ENCODE peak calls at places on chromosomes 2 and 18, in six cellular contexts. M, Z, C, J, A and K are unnamed samples.

GRCh38 chr2:118865106-118865505 is 17.7 kb upstream of the EN1 start:
- DNase-seq in A (peak; percentile 56), M (peak; percentile 72), J (peak; percentile 69), Z (peak; percentile 45), C (peak; percentile 46), K (peak; percentile 76)

GRCh38 chr18:24180048-24180447 is 41.2 kb downstream of the CABYR start:
- DNase-seq in Z (no peak), C (no peak), A (no peak), M (no peak), J (no peak), K (no peak)

GRCh38 chr2:56185582-56186046 is 1.8 kb downstream of the CCDC85A start:
- DNase-seq in Z (no peak), C (no peak), A (no peak), M (peak; percentile 39), J (peak; percentile 79), K (no peak)

GRCh38 chr18:37871583-37871982 is 306.0 kb upstream of the CELF4 start:
- DNase-seq in C (no peak), J (no peak), M (no peak), Z (no peak), A (no peak), K (no peak)

GRCh38 chr2:218129756-218130155 is 3.9 kb downstream of the CXCR2 start:
- DNase-seq in M (peak; percentile 28), J (no peak), A (no peak), C (peak; percentile 23), Z (no peak), K (no peak)

GRCh38 chr2:139031722-139032121 is 251.5 kb upstream of the NXPH2 start:
- DNase-seq in Z (peak; percentile 48), M (peak; percentile 11), J (peak; percentile 19), C (no peak), A (peak; percentile 35), K (no peak)

GRCh38 chr2:226721541-226721940 is 78.1 kb downstream of the IRS1 start:
- DNase-seq in J (no peak), A (no peak), M (peak; percentile 32), Z (no peak), C (peak; percentile 36), K (no peak)

GRCh38 chr2:23649819-23650218 is 264.8 kb downstream of the KLHL29 start:
- DNase-seq in C (peak; percentile 34), A (no peak), Z (no peak), J (no peak), M (no peak), K (no peak)

GRCh38 chr2:32772623-32773221 is 144.9 kb downstream of the TTC27 start:
- DNase-seq in J (peak; percentile 79), C (peak; percentile 76), M (peak; percentile 52), A (peak; percentile 48), Z (peak; percentile 21), K (peak; percentile 74)

GRCh38 chr18:62387257-62387656 is 62.1 kb downstream of the TNFRSF11A start:
- DNase-seq in M (no peak), A (no peak), C (no peak), J (no peak), Z (no peak), K (no peak)

GRCh38 chr2:238493880-238494572 is 67.3 kb downstream of the ASB1 start:
- DNase-seq in J (no peak), Z (no peak), A (no peak), M (peak; percentile 28), C (no peak), K (peak; percentile 44)

GRCh38 chr2:100882645-100883613 is 63.0 kb downstream of the NPAS2 start:
- DNase-seq in Z (peak; percentile 51), M (peak; percentile 76), A (peak; percentile 96), J (no peak), C (peak; percentile 38), K (no peak)

GRCh38 chr2:201697899-201698298 is 545 bp downstream of the MPP4 start:
- DNase-seq in Z (no peak), C (peak; percentile 86), M (no peak), A (no peak), J (no peak), K (no peak)

GRCh38 chr2:241036397-241036963 is 38.1 kb downstream of the SNED1 start:
- DNase-seq in J (peak; percentile 80), C (no peak), Z (no peak), A (peak; percentile 20), M (no peak), K (peak; percentile 82)

GRCh38 chr2:144567745-144568144 is 47.8 kb upstream of the ZEB2 start:
- DNase-seq in M (no peak), Z (no peak), C (no peak), A (no peak), J (peak; percentile 45), K (no peak)

GRCh38 chr18:49019446-49020045 is 68.8 kb upstream of the SMAD7 start:
- DNase-seq in A (no peak), Z (no peak), C (peak; percentile 42), M (peak; percentile 28), J (no peak), K (no peak)

GRCh38 chr2:187528042-187528441 is 26.2 kb downstream of the TFPI start:
- DNase-seq in C (no peak), A (no peak), M (no peak), Z (no peak), J (peak; percentile 65), K (no peak)

GRCh38 chr2:187525164-187525900 is 28.9 kb downstream of the TFPI start:
- DNase-seq in Z (no peak), M (no peak), A (no peak), C (no peak), J (no peak), K (no peak)

GRCh38 chr2:187529248-187529976 is 24.8 kb downstream of the TFPI start:
- DNase-seq in Z (no peak), A (no peak), J (no peak), C (no peak), M (no peak), K (no peak)

GRCh38 chr2:187526776-187527175 is 27.5 kb downstream of the TFPI start:
- DNase-seq in C (no peak), Z (no peak), A (no peak), J (peak; percentile 55), M (no peak), K (no peak)

DNA sequence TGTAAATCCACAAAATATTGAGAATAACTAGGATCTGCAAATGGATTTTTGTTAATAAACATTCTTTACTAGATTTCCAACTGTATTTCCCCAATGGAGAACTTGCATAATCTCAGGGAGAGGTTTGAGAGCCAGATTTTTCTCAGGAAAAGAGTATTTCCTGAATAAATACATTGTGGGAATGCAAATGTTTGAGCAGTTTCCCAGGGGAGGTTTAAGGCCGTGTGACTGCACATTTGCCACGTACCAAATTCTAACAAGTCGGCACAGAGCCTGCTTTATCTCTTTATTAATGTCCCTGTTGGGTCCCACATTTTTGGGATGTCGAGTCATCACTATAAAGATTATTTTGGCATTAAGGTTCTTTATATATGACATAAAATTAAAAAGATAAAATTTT is 27.0 kb downstream of the TFPI start:
- DNase-seq in M (no peak), J (peak; percentile 43), C (peak; percentile 83), Z (no peak), A (peak; percentile 78), K (no peak)
- H3K4me2 ChIP-seq in M (no peak overlapping the region), J (peak overlapping the region; percentile 67), C (peak overlapping the region; percentile 79), Z (no peak overlapping the region), A (peak overlapping the region; percentile 33), K (no peak overlapping the region)

DNA sequence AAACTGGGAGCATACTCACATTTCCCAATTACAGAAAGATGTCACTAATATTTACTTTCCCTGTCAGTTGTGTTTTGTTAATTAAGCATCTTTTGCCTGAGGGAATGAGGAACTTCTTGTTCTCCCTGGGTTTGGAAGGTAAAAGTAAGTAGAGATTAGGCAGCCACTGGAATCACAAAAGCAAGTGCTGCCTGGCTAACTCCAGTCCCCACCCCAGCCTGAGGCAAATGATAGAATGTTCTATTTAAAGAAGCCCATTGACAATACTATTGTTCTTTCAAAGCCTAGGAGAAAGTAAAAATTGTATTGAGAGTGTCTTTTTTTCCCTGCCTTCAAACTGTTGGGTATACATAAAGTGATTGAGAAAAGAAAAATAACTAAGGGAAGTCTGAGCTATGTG is 93.8 kb downstream of the MBD2 start:
- DNase-seq in Z (no peak), M (no peak), A (no peak), C (no peak), J (peak; percentile 25), K (no peak)
- H3K27ac ChIP-seq in Z (no peak overlapping the region), M (no peak overlapping the region), A (no peak overlapping the region), C (no peak overlapping the region), J (peak overlapping the region; percentile 1), K (no peak overlapping the region)

DNA sequence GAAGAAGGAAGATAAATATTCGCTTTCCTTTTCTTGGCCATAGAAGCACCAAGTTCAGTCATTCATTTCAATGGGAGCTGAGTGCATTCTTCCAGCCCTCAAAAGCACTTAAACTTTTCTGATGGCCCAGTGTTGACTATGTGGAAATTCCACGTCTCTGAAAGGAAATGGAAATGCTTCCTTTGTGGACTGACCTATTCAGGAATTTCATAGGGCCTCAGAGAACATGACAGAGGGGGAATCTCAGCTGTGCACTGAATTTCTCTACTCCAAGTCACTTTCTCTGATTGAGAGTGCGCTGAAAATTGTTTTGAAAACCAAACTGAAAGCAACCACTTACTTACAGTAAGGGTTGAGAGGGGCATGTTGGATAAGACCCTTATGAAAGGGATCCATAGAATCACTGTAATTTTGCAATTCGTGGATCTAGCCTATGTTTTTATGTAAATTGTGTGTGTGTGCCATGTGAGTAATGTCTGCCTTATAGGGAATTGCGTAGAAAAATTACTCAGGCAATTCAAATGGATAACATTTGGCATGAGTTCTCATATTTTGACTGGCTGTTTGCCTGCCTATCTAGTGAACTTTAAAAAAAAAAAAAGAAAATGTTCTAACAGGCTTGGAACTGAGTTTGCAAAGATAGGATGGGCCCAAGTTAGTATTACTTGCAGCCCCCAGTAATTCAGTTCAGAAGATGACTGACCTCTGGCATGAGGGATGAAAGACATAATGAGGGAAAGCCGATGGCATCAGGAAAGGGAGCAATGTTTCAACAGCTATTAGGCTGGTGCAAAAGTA is 437.0 kb downstream of the PTPRM start:
- DNase-seq in C (peak; percentile 77), A (no peak), J (no peak), Z (no peak), M (no peak), K (no peak)
- H3K4me2 ChIP-seq in C (peak overlapping the region; percentile 13), A (no peak overlapping the region), J (no peak overlapping the region), Z (no peak overlapping the region), M (no peak overlapping the region), K (no peak overlapping the region)

GRCh38 chr2:224712346-224712745 is 3.8 kb downstream of the CCDC195 start:
- DNase-seq in M (peak; percentile 6), A (no peak), Z (no peak), C (peak; percentile 2), J (no peak), K (no peak)
- H3K27ac ChIP-seq in M (no peak overlapping the region), A (no peak overlapping the region), Z (no peak overlapping the region), C (no peak overlapping the region), J (no peak overlapping the region), K (no peak overlapping the region)

GRCh38 chr2:45905643-45905969 is 254.1 kb downstream of the PRKCE start:
- DNase-seq in Z (no peak), C (no peak), J (no peak), A (peak; percentile 26), M (no peak), K (no peak)
- H3K4me2 ChIP-seq in Z (no peak overlapping the region), C (no peak overlapping the region), J (no peak overlapping the region), A (no peak overlapping the region), M (no peak overlapping the region), K (no peak overlapping the region)

GRCh38 chr2:197137234-197137633 is 173.3 kb downstream of the ANKRD44 start:
- DNase-seq in J (no peak), A (no peak), C (peak; percentile 77), M (peak; percentile 13), Z (no peak), K (no peak)
- H3K27ac ChIP-seq in J (no peak overlapping the region), A (no peak overlapping the region), C (no peak overlapping the region), M (no peak overlapping the region), Z (no peak overlapping the region), K (peak overlapping the region; percentile 80)

GRCh38 chr2:44126106-44126797 is 42.4 kb upstream of the PPM1B start:
- DNase-seq in J (no peak), M (peak; percentile 53), Z (no peak), C (no peak), A (no peak), K (no peak)
- H3K4me2 ChIP-seq in J (no peak overlapping the region), M (no peak overlapping the region), Z (no peak overlapping the region), C (no peak overlapping the region), A (no peak overlapping the region), K (no peak overlapping the region)